ENCODE peak calls at places on chromosomes 3 and 15, in five cellular contexts. M, C, B, H and G are unnamed samples.

GRCh38 chr15:31871159-31871886 is 159.0 kb upstream of the CHRNA7 start:
- DNase-seq in C (no peak), B (no peak), M (no peak), H (no peak), G (no peak)

GRCh38 chr15:80580107-80580506 is 115.0 kb upstream of the ABHD17C start:
- DNase-seq in B (no peak), M (no peak), C (peak; percentile 80), H (no peak), G (peak; percentile 59)

GRCh38 chr3:164459526-164460151 is 618.7 kb downstream of the SI start:
- DNase-seq in M (no peak), H (no peak), C (no peak), B (no peak), G (no peak)

GRCh38 chr3:63353383-63353782 is 75.3 kb downstream of the SYNPR start:
- DNase-seq in B (no peak), M (no peak), C (peak; percentile 52), H (no peak), G (peak; percentile 66)

GRCh38 chr3:194521514-194522260 is 34.9 kb upstream of the ATP13A3 start:
- DNase-seq in C (peak; percentile 77), M (no peak), H (no peak), B (no peak), G (peak; percentile 76)

GRCh38 chr3:83567935-83568334 is 1390.9 kb upstream of the CADM2 start:
- DNase-seq in C (no peak), B (no peak), H (no peak), M (no peak), G (no peak)

GRCh38 chr3:8817486-8817885 is 48.1 kb upstream of the OXTR start:
- DNase-seq in B (no peak), M (no peak), H (no peak), C (no peak), G (peak; percentile 36)

GRCh38 chr3:123378409-123378915 is 70.4 kb downstream of the ADCY5 start:
- DNase-seq in B (no peak), C (no peak), M (no peak), H (no peak), G (no peak)

GRCh38 chr15:69222002-69222474 is 61.6 kb downstream of the GLCE start:
- DNase-seq in M (no peak), B (no peak), C (no peak), H (no peak), G (no peak)

GRCh38 chr15:69223083-69223813 is 62.8 kb downstream of the GLCE start:
- DNase-seq in H (no peak), M (no peak), B (no peak), C (no peak), G (no peak)

GRCh38 chr15:69224383-69224782 is 63.9 kb downstream of the GLCE start:
- DNase-seq in C (no peak), H (peak; percentile 8), M (no peak), B (no peak), G (no peak)

GRCh38 chr15:69225355-69226027 is 65.1 kb downstream of the GLCE start:
- DNase-seq in M (no peak), B (no peak), C (peak; percentile 67), H (peak; percentile 26), G (peak; percentile 37)

DNA sequence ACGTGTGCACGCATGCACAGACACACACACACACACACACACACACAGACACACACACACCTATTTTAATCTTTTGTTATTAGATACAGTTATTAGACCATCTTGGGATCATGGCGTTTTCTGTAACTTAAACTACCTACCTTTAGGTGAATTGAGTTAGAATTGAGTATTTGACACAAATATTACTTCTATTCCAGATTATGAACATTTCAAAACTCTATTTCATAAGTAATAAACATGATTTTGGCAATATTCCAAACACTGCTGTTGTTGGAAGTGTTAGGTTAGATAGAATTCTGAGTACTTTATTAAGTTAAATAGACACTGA is 65.6 kb downstream of the GLCE start:
- DNase-seq in M (no peak), H (no peak), B (no peak), C (no peak), G (no peak)
- TF ChIP-seq CTCF in M (no peak), H (no peak), B (no peak), C (no peak), G (no peak)

GRCh38 chr3:124620600-124621063 is 109.6 kb upstream of the UMPS start:
- DNase-seq in H (no peak), B (no peak), M (peak; percentile 30), C (peak; percentile 26), G (peak; percentile 4)
- TF ChIP-seq CTCF in H (no peak), B (no peak), M (peak; percentile 11), C (peak; percentile 15), G (no peak)

DNA sequence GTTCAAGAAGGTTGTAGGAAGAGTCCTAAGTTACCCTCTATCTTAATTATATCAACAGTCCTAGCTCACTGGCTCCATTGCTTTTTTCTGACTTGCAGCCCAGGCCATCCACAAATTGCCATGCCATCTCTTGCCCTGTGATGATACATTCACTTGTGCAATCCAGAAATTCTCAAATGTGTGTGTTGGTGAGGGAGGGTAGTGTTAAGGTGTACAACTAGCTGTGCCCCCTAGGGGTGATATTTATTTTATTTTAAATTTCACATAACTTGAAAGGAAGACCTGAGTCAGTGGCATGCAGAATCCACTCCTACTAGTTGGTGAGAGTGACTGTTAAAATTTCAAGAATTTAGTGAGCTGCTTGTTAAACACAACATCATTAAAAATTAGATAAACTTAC is 156.1 kb upstream of the ANKRD28 start:
- DNase-seq in M (no peak), B (no peak), C (no peak), H (no peak), G (no peak)
- TF ChIP-seq CTCF in M (no peak), B (no peak), C (no peak), H (no peak), G (no peak)

GRCh38 chr3:137692803-137693431 is 71.2 kb upstream of the SOX14 start:
- DNase-seq in B (no peak), M (peak; percentile 63), C (no peak), H (peak; percentile 78), G (no peak)
- TF ChIP-seq CTCF in B (no peak), M (peak; percentile 86), C (no peak), H (peak; percentile 87), G (no peak)

GRCh38 chr3:58469096-58469495 is 22.8 kb upstream of the KCTD6 start:
- DNase-seq in C (no peak), B (no peak), H (no peak), M (no peak), G (no peak)

GRCh38 chr3:58464875-58465274 is 27.0 kb upstream of the KCTD6 start:
- DNase-seq in M (peak; percentile 9), B (no peak), H (no peak), C (no peak), G (no peak)

GRCh38 chr3:58463942-58464271 is 28.0 kb upstream of the KCTD6 start:
- DNase-seq in C (no peak), M (no peak), B (no peak), H (no peak), G (no peak)

GRCh38 chr3:58470363-58471024 is 21.4 kb upstream of the KCTD6 start:
- DNase-seq in C (no peak), B (no peak), M (no peak), H (peak; percentile 44), G (no peak)

GRCh38 chr3:58466899-58467563 is 24.9 kb upstream of the KCTD6 start:
- DNase-seq in H (no peak), M (no peak), C (no peak), B (no peak), G (no peak)
- TF ChIP-seq CTCF in H (no peak), M (no peak), C (no peak), B (no peak), G (no peak)

DNA sequence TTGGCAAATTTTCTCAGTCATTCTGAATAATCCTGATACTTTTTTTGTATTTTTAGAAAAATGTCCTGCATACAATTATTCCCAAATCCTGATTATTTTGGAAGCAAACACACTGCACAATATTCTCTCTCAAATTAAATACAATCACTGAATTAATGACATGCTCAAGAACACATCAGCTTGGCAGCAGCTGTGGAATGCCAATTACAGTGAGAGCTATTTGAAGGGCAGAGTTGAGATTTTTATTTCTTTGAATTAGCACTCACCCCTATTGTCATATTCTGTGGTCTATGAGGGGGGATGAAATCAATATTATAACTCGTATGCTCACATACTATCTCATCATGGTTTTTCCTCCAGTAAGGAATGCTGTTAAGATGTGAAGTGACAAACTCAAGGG is 312.2 kb downstream of the CNTN3 start:
- DNase-seq in M (no peak), B (no peak), C (no peak), H (no peak), G (no peak)
- TF ChIP-seq CTCF in M (no peak), B (no peak), C (no peak), H (no peak), G (no peak)